ENCODE peak calls at places on chromosomes 12 and 14, in seven cellular contexts. B is K562, X is PC-3, C is A549, R is mesendoderm, L is IMR-90, S is GM23338. W is an unnamed sample.

GRCh38 chr14:88791629-88792571 is 853 bp downstream of the EML5 start:
- DNase-seq in B (peak; percentile 4), X (no peak), C (peak; percentile 5), R (peak; percentile 6), L (no peak), S (peak; percentile 35), W (peak; percentile 8)

GRCh38 chr12:49708851-49709250 is 1.6 kb upstream of the FMNL3 start:
- DNase-seq in B (no peak), X (no peak), C (no peak), R (no peak), L (no peak), S (no peak), W (no peak)

GRCh38 chr12:57852620-57853509 is 6.3 kb upstream of the CTDSP2 start:
- DNase-seq in B (no peak), X (no peak), C (no peak), R (peak; percentile 90), L (no peak), S (peak; percentile 93), W (no peak)

GRCh38 chr12:39807043-39807442 is 187.4 kb upstream of the ABCD2 start:
- DNase-seq in B (peak; percentile 63), X (peak; percentile 27), C (peak; percentile 63), R (peak; percentile 72), L (no peak), S (peak; percentile 77), W (no peak)

GRCh38 chr12:50234347-50234746 is 49.0 kb downstream of the LIMA1 start:
- DNase-seq in B (no peak), X (peak; percentile 68), C (peak; percentile 63), R (peak; percentile 63), L (no peak), S (peak; percentile 27), W (peak; percentile 83)

GRCh38 chr12:30942936-30943335 is 16.4 kb downstream of the TSPAN11 start:
- DNase-seq in B (no peak), X (no peak), C (no peak), R (no peak), L (no peak), S (no peak), W (no peak)

GRCh38 chr12:132389526-132390286 is 60.3 kb upstream of the GALNT9 start:
- DNase-seq in B (no peak), X (no peak), C (no peak), R (no peak), L (no peak), S (no peak), W (no peak)

GRCh38 chr14:45201908-45202307 is 51.1 kb downstream of the MIS18BP1 start:
- DNase-seq in B (no peak), X (peak; percentile 13), C (peak; percentile 44), R (peak; percentile 46), L (no peak), S (peak; percentile 43), W (no peak)

GRCh38 chr12:49059063-49059384 is 1.6 kb downstream of the KMT2D start:
- DNase-seq in B (no peak), X (no peak), C (no peak), R (no peak), L (no peak), S (no peak), W (peak; percentile 1)

GRCh38 chr14:104794099-104794498 is 1.4 kb downstream of the AKT1 start:
- DNase-seq in B (peak; percentile 66), X (peak; percentile 39), C (peak; percentile 60), R (peak; percentile 90), L (peak; percentile 66), S (no peak), W (peak; percentile 63)

GRCh38 chr12:120534703-120535655 is 823 bp downstream of the RNF10 start:
- DNase-seq in B (peak; percentile 62), X (peak; percentile 89), C (peak; percentile 51), R (peak; percentile 79), L (peak; percentile 92), S (peak; percentile 67), W (peak; percentile 75)

GRCh38 chr14:104109731-104110361 is 24.3 kb downstream of the ASPG start:
- DNase-seq in B (no peak), X (no peak), C (no peak), R (no peak), L (no peak), S (no peak), W (no peak)

GRCh38 chr14:30874999-30875787 is 834 bp downstream of the COCH start:
- DNase-seq in B (peak; percentile 34), X (no peak), C (no peak), R (peak; percentile 53), L (no peak), S (peak; percentile 59), W (no peak)

GRCh38 chr14:37864861-37865718 is 269.7 kb downstream of the TTC6 start:
- DNase-seq in B (no peak), X (peak; percentile 62), C (peak; percentile 54), R (no peak), L (peak; percentile 7), S (no peak), W (peak; percentile 48)

GRCh38 chr12:1533602-1534304 is 60.6 kb downstream of the FBXL14 start:
- DNase-seq in B (no peak), X (no peak), C (no peak), R (no peak), L (peak; percentile 43), S (no peak), W (peak; percentile 49)

GRCh38 chr14:105088812-105089745 is 23.8 kb upstream of the GPR132 start:
- DNase-seq in B (no peak), X (no peak), C (peak; percentile 65), R (no peak), L (peak; percentile 30), S (no peak), W (no peak)

GRCh38 chr12:47360771-47361388 is 281.1 kb upstream of the AMIGO2 start:
- DNase-seq in B (peak; percentile 17), X (no peak), C (no peak), R (peak; percentile 78), L (no peak), S (no peak), W (no peak)

GRCh38 chr14:91835920-91836843 is 31.2 kb downstream of the TC2N start:
- DNase-seq in B (peak; percentile 89), X (peak; percentile 67), C (peak; percentile 76), R (peak; percentile 93), L (no peak), S (peak; percentile 94), W (peak; percentile 84)
- H3K4me2 ChIP-seq in B (peak overlapping the region; percentile 92), X (peak overlapping the region; percentile 89), C (peak overlapping the region; percentile 89), R (peak overlapping the region; percentile 78), L (peak overlapping the region; percentile 59), S (peak overlapping the region; percentile 88), W (peak overlapping the region; percentile 94)

GRCh38 chr12:93743229-93743998 is 66.2 kb downstream of the CRADD start:
- DNase-seq in B (no peak), X (no peak), C (no peak), R (no peak), L (no peak), S (peak; percentile 4), W (no peak)

GRCh38 chr12:93741741-93742085 is 64.5 kb downstream of the CRADD start:
- DNase-seq in B (no peak), X (peak; percentile 45), C (peak; percentile 25), R (peak; percentile 90), L (no peak), S (peak; percentile 97), W (peak; percentile 58)

GRCh38 chr12:93743999-93744689 is 67.0 kb downstream of the CRADD start:
- DNase-seq in B (no peak), X (no peak), C (no peak), R (no peak), L (no peak), S (no peak), W (peak; percentile 69)

GRCh38 chr12:93740721-93741120 is 63.5 kb downstream of the CRADD start:
- DNase-seq in B (no peak), X (peak; percentile 46), C (no peak), R (no peak), L (peak; percentile 6), S (peak; percentile 11), W (no peak)

DNA sequence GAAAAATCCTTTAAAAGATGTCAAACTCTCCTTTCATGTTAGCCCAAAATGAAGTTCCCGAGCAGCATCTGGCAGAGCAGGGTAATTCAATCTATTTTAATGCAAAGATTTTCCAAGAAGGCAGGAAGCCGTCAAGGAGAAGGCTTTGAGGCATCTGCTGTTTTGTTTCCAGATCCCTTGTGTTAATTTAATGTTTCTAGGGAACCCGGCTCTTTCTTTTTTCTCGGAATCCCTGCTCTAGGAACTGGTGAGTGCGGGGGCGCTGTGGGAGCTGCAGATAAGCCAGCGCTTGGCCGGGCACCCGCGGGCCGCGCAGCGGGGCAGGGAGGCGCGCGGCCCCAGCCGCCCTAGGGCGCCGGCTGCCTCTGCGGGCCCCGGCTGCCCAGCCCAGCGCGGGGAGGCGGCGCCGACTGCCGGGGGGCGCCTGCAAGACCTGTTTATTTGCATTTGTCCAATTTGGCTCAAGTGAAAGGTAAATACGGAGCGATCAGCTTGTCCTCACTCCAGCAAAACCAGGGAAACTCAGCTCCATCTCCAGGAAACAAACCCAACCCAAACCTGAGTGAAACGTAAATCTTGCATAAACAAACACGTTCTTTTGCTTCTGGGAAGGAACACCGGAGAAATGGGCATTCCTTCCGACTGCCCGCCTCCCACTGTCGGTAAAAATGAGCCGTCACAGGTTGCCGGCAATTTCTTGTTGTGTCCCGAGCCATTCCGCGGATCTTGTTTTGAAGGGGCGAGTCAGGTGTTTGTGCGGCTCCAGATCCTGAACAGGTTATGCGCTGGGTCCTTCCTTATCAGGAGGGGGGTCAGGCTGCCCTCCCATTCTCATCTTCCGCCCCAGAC is 65.1 kb downstream of the CRADD start:
- DNase-seq in B (peak; percentile 86), X (peak; percentile 76), C (peak; percentile 81), R (peak; percentile 81), L (peak; percentile 60), S (peak; percentile 70), W (peak; percentile 65)
- H3K4me1 ChIP-seq in B (peaks cover 56% of the 10 kb centered on the region), X (peaks cover 22% of the 10 kb centered on the region), C (peaks cover 21% of the 10 kb centered on the region), R (no peaks in the 10 kb centered on the region), L (peaks cover 5% of the 10 kb centered on the region), S (peaks cover 46% of the 10 kb centered on the region), W (peaks cover 16% of the 10 kb centered on the region)

DNA sequence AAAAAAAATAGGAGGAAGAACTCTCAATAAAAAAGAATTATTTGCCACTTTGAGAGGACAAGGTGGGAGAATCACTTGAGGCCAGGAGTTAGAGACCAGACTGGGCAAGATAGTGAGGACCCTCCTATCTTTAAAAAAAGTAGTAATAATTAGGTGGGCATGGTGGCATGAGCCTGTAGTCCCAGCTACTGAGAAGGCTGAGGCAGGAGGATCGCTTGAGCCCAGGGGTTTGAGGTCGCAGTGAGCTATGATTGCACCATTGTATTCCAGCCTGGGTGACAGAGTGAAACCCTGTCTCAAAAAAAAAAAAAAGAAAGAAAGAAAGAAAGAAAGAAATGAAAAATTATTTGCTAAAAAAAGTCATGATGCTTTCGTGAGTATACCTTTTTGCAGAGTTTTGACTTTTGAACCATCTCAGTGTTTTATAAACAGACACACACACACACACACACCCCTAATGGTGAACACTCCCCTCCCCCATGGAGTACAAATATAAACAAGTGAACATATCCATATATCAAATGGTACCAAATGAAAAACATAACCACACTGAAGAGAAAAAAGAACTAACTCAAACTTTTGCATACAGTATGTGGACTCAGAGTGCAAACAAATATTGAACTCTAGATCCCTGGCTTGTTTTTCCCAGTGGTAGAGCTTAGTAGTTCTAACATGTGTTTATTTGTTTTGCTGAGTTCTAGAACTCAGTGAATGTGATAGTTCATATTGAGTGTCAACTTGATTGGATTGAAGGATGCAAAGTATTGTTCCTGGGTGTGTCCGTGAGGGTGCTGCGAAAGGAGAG is 27.7 kb upstream of the DNM1L start:
- DNase-seq in B (no peak), X (no peak), C (no peak), R (no peak), L (no peak), S (no peak), W (no peak)
- H3K4me2 ChIP-seq in B (no peak overlapping the region), X (peak overlapping the region; percentile 28), C (no peak overlapping the region), R (no peak overlapping the region), L (no peak overlapping the region), S (no peak overlapping the region), W (no peak overlapping the region)

DNA sequence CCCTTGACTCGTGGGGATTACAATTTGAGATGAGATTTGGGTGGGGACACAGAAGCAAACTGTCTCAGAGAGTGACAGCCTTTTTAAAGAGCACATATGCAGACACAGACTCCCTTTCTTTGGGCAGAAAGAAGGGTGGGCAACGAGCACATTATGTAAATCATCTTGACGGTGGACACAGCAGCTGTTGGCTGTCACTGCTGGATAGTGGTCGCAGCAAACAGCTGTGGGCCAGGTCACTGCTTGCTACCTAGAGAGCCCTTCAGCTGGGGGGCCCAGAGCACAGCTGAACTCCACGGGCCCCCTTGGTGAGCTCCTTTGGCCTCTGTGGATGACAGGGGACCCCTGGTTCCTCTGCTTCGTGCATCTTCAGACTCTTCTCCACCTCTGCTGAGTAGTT is 23.1 kb downstream of the PPP2R5C start:
- DNase-seq in B (no peak), X (no peak), C (no peak), R (no peak), L (no peak), S (no peak), W (no peak)
- H3K4me1 ChIP-seq in B (no peaks in the 10 kb centered on the region), X (no peaks in the 10 kb centered on the region), C (no peaks in the 10 kb centered on the region), R (peaks cover 4% of the 10 kb centered on the region), L (peaks cover 2% of the 10 kb centered on the region), S (peaks cover 10% of the 10 kb centered on the region), W (no peaks in the 10 kb centered on the region)